ENCODE peak calls at places on chromosomes 1 and 21, in five cellular contexts. P, T, L, S and R are unnamed samples.

GRCh38 chr1:224211262-224211962 is 28.4 kb downstream of the DEGS1 start:
- DNase-seq in T (no peak), P (peak), S (peak), L (no peak), R (no peak)

GRCh38 chr1:50531027-50531426 is 107.8 kb upstream of the DMRTA2 start:
- DNase-seq in S (no peak), L (no peak), P (no peak), T (no peak), R (no peak)

GRCh38 chr1:15181564-15181963 is 28.0 kb downstream of the TMEM51 start:
- DNase-seq in P (no peak), S (no peak), T (no peak), L (no peak), R (no peak)

GRCh38 chr1:194698908-194699318 is 1512.5 kb upstream of the B3GALT2 start:
- DNase-seq in S (peak), L (no peak), P (no peak), T (no peak), R (no peak)

GRCh38 chr1:225464851-225465792 is 37.3 kb upstream of the LBR start:
- DNase-seq in L (no peak), P (no peak), T (no peak), S (no peak), R (no peak)

GRCh38 chr1:26826261-26827201 is at the start of gene ZDHHC18:
- DNase-seq in P (peak), L (no peak), S (peak), T (peak), R (peak)

GRCh38 chr1:174942547-174943255 is 57.0 kb upstream of the CACYBP start:
- DNase-seq in S (peak), L (no peak), T (no peak), P (no peak), R (no peak)

GRCh38 chr1:229832695-229833094 is 206.6 kb downstream of the URB2 start:
- DNase-seq in T (no peak), S (no peak), L (no peak), P (no peak), R (no peak)

GRCh38 chr1:213947200-213947775 is 40.5 kb upstream of the PROX1 start:
- DNase-seq in T (no peak), P (no peak), L (no peak), S (no peak), R (no peak)

GRCh38 chr1:159919236-159919865 is 6.0 kb downstream of the TAGLN2 start:
- DNase-seq in L (no peak), T (no peak), P (no peak), S (no peak), R (no peak)

GRCh38 chr1:147722114-147722513 is 38.3 kb downstream of the GJA5 start:
- DNase-seq in L (no peak), P (no peak), T (no peak), S (no peak), R (no peak)

GRCh38 chr1:61222240-61222639 is 139.9 kb downstream of the NFIA start:
- DNase-seq in T (no peak), S (no peak), P (no peak), L (no peak), R (no peak)

GRCh38 chr1:67004176-67004575 is 49.8 kb downstream of the SLC35D1 start:
- DNase-seq in S (no peak), T (no peak), L (no peak), P (no peak), R (no peak)

GRCh38 chr21:33406493-33406892 is 3.3 kb downstream of the IFNGR2 start:
- DNase-seq in L (no peak), T (no peak), S (no peak), P (no peak), R (no peak)

GRCh38 chr1:232452137-232452536 is 177.8 kb downstream of the SIPA1L2 start:
- DNase-seq in L (no peak), P (no peak), S (no peak), T (no peak), R (no peak)

GRCh38 chr1:65490231-65491009 is 70.0 kb downstream of the LEPR start:
- DNase-seq in T (no peak), P (no peak), S (no peak), L (no peak), R (no peak)

GRCh38 chr1:164571333-164571732 is 12.3 kb downstream of the PBX1 start:
- DNase-seq in T (no peak), L (no peak), S (no peak), P (no peak), R (no peak)

GRCh38 chr1:145751491-145752021 is 32.3 kb downstream of the CD160 start:
- DNase-seq in S (peak), L (no peak), P (peak), T (no peak), R (no peak)

GRCh38 chr1:46516140-46516539 is 26.5 kb downstream of the DMBX1 start:
- DNase-seq in P (no peak), S (no peak), L (no peak), T (no peak), R (no peak)

GRCh38 chr1:98981917-98982513 is 22.6 kb downstream of the PLPPR5 start:
- DNase-seq in S (peak), L (no peak), P (no peak), T (no peak), R (no peak)

GRCh38 chr1:13801711-13802486 is 101.9 kb downstream of the PRDM2 start:
- DNase-seq in P (no peak), T (no peak), S (no peak), L (no peak), R (no peak)

GRCh38 chr1:237650809-237651208 is 239.9 kb downstream of the ZP4 start:
- DNase-seq in P (no peak), T (no peak), S (no peak), L (no peak), R (no peak)
- TF ChIP-seq CTCF in P (no peak), T (no peak), S (no peak), L (no peak), R (no peak)

GRCh38 chr1:179882253-179883039 is at the start of gene TOR1AIP1:
- DNase-seq in T (peak), S (peak), L (peak), P (peak), R (peak)
- TF ChIP-seq CTCF in T (peak), S (peak), L (peak), P (peak), R (peak)

GRCh38 chr1:152543808-152544207 is 22.8 kb downstream of the LCE3E start:
- DNase-seq in P (no peak), L (no peak), S (no peak), T (no peak), R (no peak)
- TF ChIP-seq CTCF in P (no peak), L (peak), S (no peak), T (no peak), R (no peak)

DNA sequence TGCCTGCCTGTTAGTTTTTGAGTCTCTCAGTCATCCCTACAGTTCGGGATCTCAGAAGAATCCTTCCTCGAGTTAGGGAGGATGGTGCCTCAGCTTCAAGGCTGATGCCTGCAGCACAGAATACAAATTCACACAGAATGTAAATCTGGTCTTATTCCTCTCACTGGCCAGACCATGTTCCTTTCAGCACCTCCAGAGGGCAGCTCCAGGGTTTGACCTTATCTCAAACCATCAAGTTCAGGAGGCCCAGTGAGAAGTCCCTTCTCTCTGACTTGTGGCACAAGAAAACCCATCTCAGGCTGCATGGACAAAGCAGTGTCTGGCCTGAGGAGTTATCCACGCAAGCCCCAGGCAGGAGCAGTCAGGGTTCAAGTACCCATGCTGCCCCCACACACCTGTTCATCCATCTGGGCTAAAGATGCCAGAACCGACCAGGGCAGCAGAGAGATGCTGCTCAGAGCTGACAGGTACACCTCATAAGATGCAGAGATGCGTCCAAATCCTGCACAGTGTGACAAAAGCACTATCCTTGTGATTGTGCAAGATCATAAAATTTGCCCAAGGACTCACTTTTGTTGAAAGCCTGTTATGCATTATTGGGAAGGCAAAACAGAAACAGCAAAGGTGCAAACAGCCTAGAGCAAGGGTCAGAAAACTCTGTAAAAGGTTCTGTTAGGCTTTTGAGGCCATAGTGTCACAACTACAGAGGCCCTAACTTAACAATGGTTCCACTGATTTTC is 49.8 kb downstream of the BCAR3 start:
- DNase-seq in S (no peak), L (no peak), P (no peak), T (no peak), R (no peak)
- TF ChIP-seq CTCF in S (peak), L (peak), P (peak), T (no peak), R (peak)

DNA sequence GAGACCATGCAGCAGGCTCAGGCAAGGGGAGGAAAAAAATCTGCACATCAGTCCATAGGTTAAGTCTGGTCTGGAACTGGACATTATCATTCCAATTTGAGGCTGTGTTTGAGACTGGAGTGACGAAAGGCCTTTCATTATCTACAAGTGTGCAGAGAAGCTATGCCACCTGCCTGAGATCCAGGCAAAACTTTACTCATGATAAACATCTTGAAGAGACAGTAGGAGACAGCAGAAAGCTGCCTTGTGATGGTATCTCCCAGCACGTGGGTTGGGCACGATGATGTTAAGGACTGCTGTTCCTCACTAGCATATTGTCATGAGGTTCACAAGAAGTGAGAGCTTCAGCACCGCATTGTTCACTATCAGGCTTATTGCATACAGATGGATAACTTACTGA is 126.4 kb downstream of the PLXNA2 start:
- DNase-seq in L (no peak), P (no peak), T (no peak), S (no peak), R (no peak)
- TF ChIP-seq CTCF in L (no peak), P (no peak), T (no peak), S (no peak), R (no peak)

GRCh38 chr1:25199876-25200620 is 32.3 kb downstream of the SYF2 start:
- DNase-seq in S (no peak), T (no peak), P (no peak), L (no peak), R (no peak)

GRCh38 chr1:25197235-25197930 is 34.9 kb downstream of the SYF2 start:
- DNase-seq in L (no peak), S (no peak), P (no peak), T (no peak), R (no peak)

GRCh38 chr1:25197982-25198681 is 34.2 kb downstream of the SYF2 start:
- DNase-seq in L (no peak), T (no peak), S (peak), P (no peak), R (no peak)

GRCh38 chr1:25198731-25199231 is 33.5 kb downstream of the SYF2 start:
- DNase-seq in P (peak), S (no peak), L (no peak), T (peak), R (no peak)

DNA sequence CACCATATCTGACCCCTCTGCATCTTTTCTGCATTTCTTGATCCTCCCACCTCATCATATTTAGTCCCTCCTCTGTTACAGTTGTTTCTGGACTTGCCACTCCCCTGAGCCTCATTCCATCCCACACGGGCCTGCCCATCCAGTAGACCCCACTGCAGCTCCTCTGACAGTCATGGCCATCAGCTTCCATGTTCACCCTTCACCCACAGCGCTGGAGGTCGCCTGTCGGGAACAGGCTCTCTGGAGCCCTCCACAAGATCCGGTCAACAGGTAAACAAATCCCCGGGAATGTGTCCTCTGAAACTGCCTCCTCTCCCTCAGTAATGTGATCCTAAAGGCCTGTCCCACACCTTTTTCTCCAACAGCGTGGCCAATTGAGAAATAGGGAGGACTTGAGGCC is 31.3 kb downstream of the SYF2 start:
- DNase-seq in T (no peak), S (no peak), P (no peak), L (no peak), R (no peak)
- TF ChIP-seq CTCF in T (no peak), S (no peak), P (no peak), L (no peak), R (no peak)

GRCh38 chr1:91829293-91830153 is 56.4 kb downstream of the TGFBR3 start:
- DNase-seq in S (no peak), L (no peak), T (no peak), P (no peak), R (no peak)

GRCh38 chr1:91831132-91831930 is 54.6 kb downstream of the TGFBR3 start:
- DNase-seq in S (peak), T (no peak), L (no peak), P (no peak), R (no peak)

GRCh38 chr1:91828007-91828321 is 58.0 kb downstream of the TGFBR3 start:
- DNase-seq in S (no peak), L (no peak), P (no peak), T (no peak), R (no peak)

GRCh38 chr1:91828583-91829281 is 57.2 kb downstream of the TGFBR3 start:
- DNase-seq in S (no peak), T (no peak), L (no peak), P (no peak), R (no peak)

GRCh38 chr1:91830242-91831131 is 55.5 kb downstream of the TGFBR3 start:
- DNase-seq in S (peak), P (peak), T (peak), L (peak), R (no peak)
- TF ChIP-seq CTCF in S (peak), P (peak), T (peak), L (peak), R (no peak)

DNA sequence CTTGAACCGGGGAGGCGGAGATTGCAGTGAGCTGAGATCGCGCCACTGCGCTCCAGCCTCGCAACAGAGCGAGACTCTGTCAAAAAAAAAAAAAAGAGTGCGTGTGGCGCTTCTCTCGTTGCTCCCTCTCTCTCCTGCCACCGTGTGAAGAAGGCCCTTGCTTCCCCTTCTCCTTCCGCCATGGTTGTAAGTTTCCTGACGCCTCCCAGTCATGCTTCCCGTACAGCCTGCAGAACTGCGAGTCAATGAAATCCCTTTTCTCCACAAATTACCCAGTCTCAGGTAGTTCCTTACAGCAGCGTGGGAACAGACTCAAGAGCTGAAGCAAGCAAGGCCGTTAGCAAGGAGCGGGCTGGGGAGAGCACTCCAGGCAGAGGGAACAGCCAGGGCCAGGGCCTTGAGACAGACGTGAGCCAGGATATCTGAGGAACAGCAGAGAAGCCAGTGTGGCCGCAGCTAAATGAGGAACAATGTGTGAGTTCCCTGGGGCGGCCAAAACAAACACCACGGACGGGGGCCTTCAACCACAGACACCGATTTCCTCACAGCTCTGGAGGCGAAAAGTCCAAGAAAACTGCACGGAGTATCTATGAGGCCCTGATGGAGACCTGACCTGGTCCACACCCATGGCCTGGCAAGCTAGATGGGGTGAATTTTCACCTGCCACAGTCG is 54.2 kb upstream of the ETS2 start:
- DNase-seq in T (peak), L (no peak), P (peak), S (peak), R (no peak)
- TF ChIP-seq CTCF in T (no peak), L (no peak), P (no peak), S (no peak), R (no peak)